ENCODE peak calls at places on chromosomes 1 and 21, in seven cellular contexts. L, N, D, Z, C, F and T are unnamed samples.

GRCh38 chr21:45999581-46000181 is 18.1 kb downstream of the COL6A1 start:
- DNase-seq in N (no peak), L (no peak), Z (peak), D (peak), F (no peak), C (no peak), T (no peak)

GRCh38 chr1:35558374-35559316 is 1.0 kb downstream of the NCDN start:
- DNase-seq in F (peak), C (no peak), Z (no peak), D (no peak), L (no peak), N (no peak), T (no peak)

GRCh38 chr1:24003331-24003972 is 23.3 kb upstream of the SRSF10 start:
- DNase-seq in L (peak), Z (no peak), N (no peak), D (no peak), C (peak), F (peak), T (peak)

GRCh38 chr1:17097787-17098186 is 21.5 kb downstream of the PADI2 start:
- DNase-seq in N (no peak), F (no peak), C (no peak), Z (no peak), L (no peak), D (no peak), T (peak)

GRCh38 chr1:230284891-230285290 is 141.2 kb downstream of the PGBD5 start:
- DNase-seq in D (peak), C (no peak), Z (peak), L (no peak), F (no peak), N (peak), T (no peak)

GRCh38 chr1:174222166-174222949 is 63.0 kb downstream of the RABGAP1L start:
- DNase-seq in C (peak), F (no peak), D (no peak), N (no peak), L (peak), Z (no peak), T (peak)

GRCh38 chr1:206672011-206672688 is 12.6 kb upstream of the MAPKAPK2 start:
- DNase-seq in Z (no peak), L (no peak), C (no peak), D (no peak), N (no peak), F (peak), T (peak)

GRCh38 chr21:45509566-45510465 is 32.4 kb downstream of the SLC19A1 start:
- DNase-seq in L (no peak), Z (peak), D (peak), N (peak), C (no peak), F (no peak), T (no peak)

GRCh38 chr1:147664206-147664605 is 6.1 kb downstream of the ACP6 start:
- DNase-seq in L (peak), N (no peak), F (no peak), Z (no peak), D (no peak), C (peak), T (no peak)

GRCh38 chr1:204545202-204545601 is 29.0 kb downstream of the MDM4 start:
- DNase-seq in C (peak), N (no peak), D (no peak), F (no peak), L (peak), Z (no peak), T (peak)

GRCh38 chr1:226734611-226735153 is 4.4 kb downstream of the ITPKB start:
- DNase-seq in N (no peak), F (no peak), L (no peak), D (no peak), C (no peak), Z (no peak), T (no peak)

GRCh38 chr1:154837679-154838171 is 32.4 kb downstream of the KCNN3 start:
- DNase-seq in N (peak), C (no peak), D (no peak), L (no peak), F (no peak), Z (no peak), T (no peak)

GRCh38 chr21:26595971-26596370 is 22.9 kb upstream of the CYYR1 start:
- DNase-seq in D (no peak), N (no peak), L (no peak), Z (no peak), C (no peak), F (no peak), T (no peak)

GRCh38 chr1:156119503-156120209 is 5.1 kb downstream of the LMNA start:
- DNase-seq in N (no peak), D (peak), Z (peak), L (peak), C (peak), F (peak), T (peak)

GRCh38 chr1:203323587-203323986 is 18.3 kb downstream of the BTG2 start:
- DNase-seq in Z (no peak), L (no peak), D (no peak), C (no peak), N (no peak), F (no peak), T (no peak)

GRCh38 chr1:164805399-164805798 is 246.4 kb downstream of the PBX1 start:
- DNase-seq in C (peak), Z (no peak), L (peak), D (no peak), F (no peak), N (no peak), T (no peak)

GRCh38 chr21:44583800-44584147 is 3.4 kb upstream of the KRTAP10-5 start:
- DNase-seq in L (no peak), Z (no peak), F (no peak), N (no peak), C (no peak), D (no peak), T (no peak)

GRCh38 chr1:164861632-164862031 is 302.6 kb downstream of the PBX1 start:
- DNase-seq in N (no peak), D (no peak), Z (no peak), F (no peak), L (no peak), C (no peak), T (no peak)

GRCh38 chr1:23475134-23475628 is 8.8 kb downstream of the ASAP3 start:
- DNase-seq in L (peak), C (peak), D (no peak), F (peak), Z (peak), N (no peak), T (peak)

GRCh38 chr1:9239622-9240401 is 5.2 kb downstream of the H6PD start:
- DNase-seq in F (peak), Z (no peak), L (peak), C (peak), D (no peak), N (peak), T (no peak)

GRCh38 chr1:17653728-17654351 is 101.3 kb upstream of the ACTL8 start:
- DNase-seq in C (peak), D (no peak), Z (peak), F (peak), L (peak), N (no peak), T (peak)

GRCh38 chr1:32764826-32765545 is 52.2 kb downstream of the YARS1 start:
- DNase-seq in L (no peak), N (no peak), C (no peak), F (no peak), D (no peak), Z (no peak), T (no peak)

GRCh38 chr1:94327001-94327685 is 89.8 kb upstream of the ARHGAP29 start:
- DNase-seq in N (no peak), F (peak), Z (no peak), D (no peak), C (no peak), L (peak), T (no peak)

GRCh38 chr1:214429951-214430742 is 121.3 kb downstream of the PTPN14 start:
- DNase-seq in C (peak), Z (no peak), F (no peak), N (no peak), L (peak), D (no peak), T (no peak)

GRCh38 chr1:53629101-53629691 is 109.8 kb downstream of the GLIS1 start:
- DNase-seq in F (no peak), L (no peak), Z (no peak), D (peak), N (no peak), C (no peak), T (no peak)

GRCh38 chr21:31895069-31895851 is 22.4 kb downstream of the HUNK start:
- DNase-seq in L (peak), D (no peak), N (no peak), C (no peak), Z (no peak), F (no peak), T (no peak)

GRCh38 chr1:87915771-87916170 is 587.1 kb downstream of the LMO4 start:
- DNase-seq in N (no peak), L (peak), D (no peak), Z (no peak), C (peak), F (no peak), T (peak)

GRCh38 chr1:1403543-1404112 is 3.5 kb downstream of the MRPL20 start:
- DNase-seq in N (no peak), F (no peak), C (no peak), D (no peak), Z (no peak), L (no peak), T (no peak)

GRCh38 chr1:205318231-205318991 is 3.1 kb downstream of the NUAK2 start:
- DNase-seq in C (no peak), L (no peak), F (peak), D (no peak), N (no peak), Z (no peak), T (peak)

GRCh38 chr1:232377494-232377770 is 252.5 kb downstream of the SIPA1L2 start:
- DNase-seq in L (peak), Z (no peak), N (no peak), C (peak), D (no peak), F (peak), T (peak)

GRCh38 chr1:39411526-39411925 is 79.9 kb upstream of the BMP8A start:
- DNase-seq in F (no peak), N (no peak), L (peak), Z (no peak), C (peak), D (no peak), T (no peak)

GRCh38 chr1:39412892-39413291 is 78.5 kb upstream of the BMP8A start:
- DNase-seq in D (no peak), F (no peak), N (no peak), L (no peak), C (no peak), Z (no peak), T (no peak)

GRCh38 chr1:39409055-39409816 is 82.2 kb upstream of the BMP8A start:
- DNase-seq in F (peak), N (peak), C (peak), Z (peak), D (peak), L (peak), T (peak)

GRCh38 chr1:39412079-39412478 is 79.4 kb upstream of the BMP8A start:
- DNase-seq in F (no peak), L (no peak), N (no peak), C (no peak), D (no peak), Z (no peak), T (no peak)

DNA sequence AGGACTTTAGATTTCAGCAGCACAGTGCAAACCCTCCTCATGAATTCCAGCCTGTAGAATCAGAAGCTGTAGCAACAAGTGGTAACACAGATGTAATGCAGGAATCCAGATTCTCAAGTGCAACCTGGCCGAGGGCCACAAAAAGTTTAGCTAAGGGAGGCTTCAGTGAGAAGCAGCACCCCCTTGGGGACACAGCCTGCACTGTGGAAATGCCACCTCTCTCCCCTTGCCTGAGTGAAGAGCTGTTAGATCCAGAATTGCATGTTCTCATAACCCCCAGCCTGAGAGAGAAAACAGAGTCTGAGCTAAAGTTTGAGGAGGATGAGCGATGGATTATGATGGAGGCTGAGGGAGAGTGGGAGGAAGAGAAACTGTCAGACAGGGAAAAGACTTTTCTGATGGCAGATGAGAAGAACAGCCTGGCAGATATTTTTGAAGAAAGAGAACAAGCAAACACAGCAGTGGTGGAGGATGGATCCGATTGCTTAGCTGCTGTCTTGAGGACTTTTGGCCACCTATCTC is 80.5 kb upstream of the BMP8A start:
- DNase-seq in F (peak), N (peak), D (peak), L (peak), C (peak), Z (peak), T (peak)
- H3K4me3 ChIP-seq in F (no peak), N (peak), D (peak), L (peak), C (peak), Z (peak), T (no peak)

GRCh38 chr1:20485527-20486456 is at the start of gene CAMK2N1:
- DNase-seq in N (peak), L (peak), F (peak), Z (peak), D (peak), C (peak), T (peak)
- H3K4me3 ChIP-seq in N (peak), L (peak), F (peak), Z (peak), D (peak), C (peak), T (peak)

GRCh38 chr1:103256490-103256889 is 148.2 kb upstream of the COL11A1 start:
- DNase-seq in N (no peak), Z (no peak), F (no peak), D (no peak), C (peak), L (peak), T (peak)
- H3K4me3 ChIP-seq in N (no peak), Z (no peak), F (no peak), D (no peak), C (no peak), L (no peak), T (no peak)

DNA sequence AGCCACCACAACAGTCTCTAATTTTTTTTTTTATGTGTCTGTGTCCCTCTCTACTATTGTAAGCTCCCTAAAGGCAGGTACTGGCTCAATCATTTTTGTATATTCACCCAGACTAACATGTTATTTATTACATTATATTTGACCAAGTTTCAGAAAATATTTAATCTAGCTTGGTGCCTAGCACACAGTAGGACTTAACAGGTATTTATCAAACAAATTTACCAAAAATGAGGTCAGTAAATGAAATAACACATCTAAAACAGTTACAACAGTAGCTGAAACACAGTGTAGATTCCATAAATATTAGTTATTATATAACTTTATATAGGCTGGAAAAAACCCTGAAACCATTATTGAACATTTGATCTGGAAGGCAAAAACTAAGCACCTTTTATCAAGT is 2.7 kb downstream of the NRDC start:
- DNase-seq in D (no peak), L (no peak), F (no peak), Z (no peak), N (no peak), C (no peak), T (no peak)
- H3K4me3 ChIP-seq in D (no peak), L (no peak), F (no peak), Z (peak), N (no peak), C (peak), T (no peak)